ENCODE peak calls at places on chromosomes 13 and 19, in nine cellular contexts. One of them, this sample, is unnamed.

GRCh38 chr19:46606019-46606418 is 4.9 kb downstream of the CALM3 start:
- DNase-seq in left ventricle myocardium inferior: no peak
- DNase-seq in K562: peak
- DNase-seq in T-helper 2 cell: no peak
- DNase-seq in stimulated activated CD4-positive, alpha-beta T cell treated with anti-CD3 and anti-CD28 coated beads, TNF-alpha, amount 100 ng/mL, for 1 hour: no peak
- DNase-seq in body of pancreas: no peak
- DNase-seq in progenitor cell of endocrine pancreas: no peak
- DNase-seq in AG08395: no peak
- DNase-seq in activated CD4-positive, alpha-beta T cell treated with anti-CD3 and anti-CD28 coated beads, Interleukin-2, amount 10 ng/mL, durations not matched to agents 7 days and 5 days: no peak
- DNase-seq in this sample: no peak

GRCh38 chr13:38950987-38951386 is 39.6 kb downstream of the STOML3 start:
- DNase-seq in body of pancreas: no peak
- DNase-seq in left ventricle myocardium inferior: no peak
- DNase-seq in progenitor cell of endocrine pancreas: no peak
- DNase-seq in stimulated activated CD4-positive, alpha-beta T cell treated with anti-CD3 and anti-CD28 coated beads, TNF-alpha, amount 100 ng/mL, for 1 hour: no peak
- DNase-seq in K562: no peak
- DNase-seq in T-helper 2 cell: no peak
- DNase-seq in activated CD4-positive, alpha-beta T cell treated with anti-CD3 and anti-CD28 coated beads, Interleukin-2, amount 10 ng/mL, durations not matched to agents 7 days and 5 days: no peak
- DNase-seq in AG08395: no peak
- DNase-seq in this sample: no peak

GRCh38 chr13:40692946-40693345 is 26.5 kb upstream of the FOXO1 start:
- DNase-seq in T-helper 2 cell: no peak
- DNase-seq in activated CD4-positive, alpha-beta T cell treated with anti-CD3 and anti-CD28 coated beads, Interleukin-2, amount 10 ng/mL, durations not matched to agents 7 days and 5 days: no peak
- DNase-seq in body of pancreas: no peak
- DNase-seq in K562: no peak
- DNase-seq in stimulated activated CD4-positive, alpha-beta T cell treated with anti-CD3 and anti-CD28 coated beads, TNF-alpha, amount 100 ng/mL, for 1 hour: no peak
- DNase-seq in AG08395: no peak
- DNase-seq in left ventricle myocardium inferior: no peak
- DNase-seq in progenitor cell of endocrine pancreas: no peak
- DNase-seq in this sample: no peak

GRCh38 chr13:70080030-70080429 is 27.6 kb upstream of the ATXN8OS start:
- DNase-seq in K562: no peak
- DNase-seq in AG08395: no peak
- DNase-seq in T-helper 2 cell: no peak
- DNase-seq in body of pancreas: no peak
- DNase-seq in progenitor cell of endocrine pancreas: no peak
- DNase-seq in stimulated activated CD4-positive, alpha-beta T cell treated with anti-CD3 and anti-CD28 coated beads, TNF-alpha, amount 100 ng/mL, for 1 hour: no peak
- DNase-seq in activated CD4-positive, alpha-beta T cell treated with anti-CD3 and anti-CD28 coated beads, Interleukin-2, amount 10 ng/mL, durations not matched to agents 7 days and 5 days: no peak
- DNase-seq in left ventricle myocardium inferior: peak
- DNase-seq in this sample: no peak

GRCh38 chr19:11092181-11092538 is 2.9 kb downstream of the LDLR start:
- DNase-seq in AG08395: peak
- DNase-seq in stimulated activated CD4-positive, alpha-beta T cell treated with anti-CD3 and anti-CD28 coated beads, TNF-alpha, amount 100 ng/mL, for 1 hour: no peak
- DNase-seq in T-helper 2 cell: no peak
- DNase-seq in K562: no peak
- DNase-seq in body of pancreas: peak
- DNase-seq in progenitor cell of endocrine pancreas: no peak
- DNase-seq in left ventricle myocardium inferior: no peak
- DNase-seq in activated CD4-positive, alpha-beta T cell treated with anti-CD3 and anti-CD28 coated beads, Interleukin-2, amount 10 ng/mL, durations not matched to agents 7 days and 5 days: peak
- DNase-seq in this sample: no peak

GRCh38 chr13:110702591-110703526 is 3.1 kb downstream of the CARS2 start:
- DNase-seq in T-helper 2 cell: no peak
- DNase-seq in left ventricle myocardium inferior: no peak
- DNase-seq in progenitor cell of endocrine pancreas: no peak
- DNase-seq in AG08395: no peak
- DNase-seq in activated CD4-positive, alpha-beta T cell treated with anti-CD3 and anti-CD28 coated beads, Interleukin-2, amount 10 ng/mL, durations not matched to agents 7 days and 5 days: no peak
- DNase-seq in stimulated activated CD4-positive, alpha-beta T cell treated with anti-CD3 and anti-CD28 coated beads, TNF-alpha, amount 100 ng/mL, for 1 hour: no peak
- DNase-seq in K562: no peak
- DNase-seq in body of pancreas: no peak
- DNase-seq in this sample: no peak

GRCh38 chr13:99206873-99207272 is 6.2 kb downstream of the UBAC2 start:
- DNase-seq in body of pancreas: no peak
- DNase-seq in stimulated activated CD4-positive, alpha-beta T cell treated with anti-CD3 and anti-CD28 coated beads, TNF-alpha, amount 100 ng/mL, for 1 hour: no peak
- DNase-seq in K562: no peak
- DNase-seq in activated CD4-positive, alpha-beta T cell treated with anti-CD3 and anti-CD28 coated beads, Interleukin-2, amount 10 ng/mL, durations not matched to agents 7 days and 5 days: no peak
- DNase-seq in progenitor cell of endocrine pancreas: no peak
- DNase-seq in T-helper 2 cell: no peak
- DNase-seq in left ventricle myocardium inferior: no peak
- DNase-seq in AG08395: no peak
- DNase-seq in this sample: no peak

GRCh38 chr19:11265785-11266236 is 3.5 kb upstream of the DOCK6 start:
- DNase-seq in K562: no peak
- DNase-seq in activated CD4-positive, alpha-beta T cell treated with anti-CD3 and anti-CD28 coated beads, Interleukin-2, amount 10 ng/mL, durations not matched to agents 7 days and 5 days: no peak
- DNase-seq in stimulated activated CD4-positive, alpha-beta T cell treated with anti-CD3 and anti-CD28 coated beads, TNF-alpha, amount 100 ng/mL, for 1 hour: no peak
- DNase-seq in body of pancreas: peak
- DNase-seq in progenitor cell of endocrine pancreas: no peak
- DNase-seq in AG08395: no peak
- DNase-seq in T-helper 2 cell: no peak
- DNase-seq in left ventricle myocardium inferior: no peak
- DNase-seq in this sample: no peak

GRCh38 chr13:77136902-77137420 is 110.0 kb upstream of the FBXL3 start:
- DNase-seq in activated CD4-positive, alpha-beta T cell treated with anti-CD3 and anti-CD28 coated beads, Interleukin-2, amount 10 ng/mL, durations not matched to agents 7 days and 5 days: no peak
- DNase-seq in K562: no peak
- DNase-seq in progenitor cell of endocrine pancreas: no peak
- DNase-seq in T-helper 2 cell: no peak
- DNase-seq in AG08395: no peak
- DNase-seq in stimulated activated CD4-positive, alpha-beta T cell treated with anti-CD3 and anti-CD28 coated beads, TNF-alpha, amount 100 ng/mL, for 1 hour: no peak
- DNase-seq in left ventricle myocardium inferior: no peak
- DNase-seq in body of pancreas: no peak
- DNase-seq in this sample: no peak

GRCh38 chr19:19145281-19145999 is 7.2 kb upstream of the TMEM161A start:
- DNase-seq in progenitor cell of endocrine pancreas: no peak
- DNase-seq in AG08395: no peak
- DNase-seq in left ventricle myocardium inferior: no peak
- DNase-seq in body of pancreas: no peak
- DNase-seq in K562: no peak
- DNase-seq in activated CD4-positive, alpha-beta T cell treated with anti-CD3 and anti-CD28 coated beads, Interleukin-2, amount 10 ng/mL, durations not matched to agents 7 days and 5 days: no peak
- DNase-seq in T-helper 2 cell: no peak
- DNase-seq in stimulated activated CD4-positive, alpha-beta T cell treated with anti-CD3 and anti-CD28 coated beads, TNF-alpha, amount 100 ng/mL, for 1 hour: no peak
- DNase-seq in this sample: no peak

GRCh38 chr19:35462476-35462953 is 14.5 kb downstream of the FFAR2 start:
- DNase-seq in T-helper 2 cell: no peak
- DNase-seq in activated CD4-positive, alpha-beta T cell treated with anti-CD3 and anti-CD28 coated beads, Interleukin-2, amount 10 ng/mL, durations not matched to agents 7 days and 5 days: peak
- DNase-seq in stimulated activated CD4-positive, alpha-beta T cell treated with anti-CD3 and anti-CD28 coated beads, TNF-alpha, amount 100 ng/mL, for 1 hour: peak
- DNase-seq in progenitor cell of endocrine pancreas: no peak
- DNase-seq in left ventricle myocardium inferior: no peak
- DNase-seq in K562: no peak
- DNase-seq in AG08395: no peak
- DNase-seq in body of pancreas: peak
- DNase-seq in this sample: no peak

GRCh38 chr13:41384749-41385503 is 72.4 kb upstream of the RGCC start:
- DNase-seq in T-helper 2 cell: no peak
- DNase-seq in activated CD4-positive, alpha-beta T cell treated with anti-CD3 and anti-CD28 coated beads, Interleukin-2, amount 10 ng/mL, durations not matched to agents 7 days and 5 days: no peak
- DNase-seq in body of pancreas: no peak
- DNase-seq in progenitor cell of endocrine pancreas: no peak
- DNase-seq in K562: no peak
- DNase-seq in AG08395: peak
- DNase-seq in left ventricle myocardium inferior: no peak
- DNase-seq in stimulated activated CD4-positive, alpha-beta T cell treated with anti-CD3 and anti-CD28 coated beads, TNF-alpha, amount 100 ng/mL, for 1 hour: no peak
- DNase-seq in this sample: no peak

GRCh38 chr13:80363890-80364503 is 23.1 kb upstream of the SPRY2 start:
- DNase-seq in left ventricle myocardium inferior: no peak
- DNase-seq in stimulated activated CD4-positive, alpha-beta T cell treated with anti-CD3 and anti-CD28 coated beads, TNF-alpha, amount 100 ng/mL, for 1 hour: no peak
- DNase-seq in AG08395: peak
- DNase-seq in progenitor cell of endocrine pancreas: no peak
- DNase-seq in activated CD4-positive, alpha-beta T cell treated with anti-CD3 and anti-CD28 coated beads, Interleukin-2, amount 10 ng/mL, durations not matched to agents 7 days and 5 days: no peak
- DNase-seq in K562: no peak
- DNase-seq in body of pancreas: no peak
- DNase-seq in T-helper 2 cell: no peak
- DNase-seq in this sample: no peak

GRCh38 chr19:47239610-47240296 is 8.8 kb upstream of the BBC3 start:
- DNase-seq in progenitor cell of endocrine pancreas: peak
- DNase-seq in left ventricle myocardium inferior: peak
- DNase-seq in T-helper 2 cell: peak
- DNase-seq in activated CD4-positive, alpha-beta T cell treated with anti-CD3 and anti-CD28 coated beads, Interleukin-2, amount 10 ng/mL, durations not matched to agents 7 days and 5 days: peak
- DNase-seq in AG08395: peak
- DNase-seq in stimulated activated CD4-positive, alpha-beta T cell treated with anti-CD3 and anti-CD28 coated beads, TNF-alpha, amount 100 ng/mL, for 1 hour: no peak
- DNase-seq in K562: no peak
- DNase-seq in body of pancreas: peak
- DNase-seq in this sample: peak

GRCh38 chr13:31172001-31172400 is 10.3 kb upstream of the HSPH1 start:
- DNase-seq in activated CD4-positive, alpha-beta T cell treated with anti-CD3 and anti-CD28 coated beads, Interleukin-2, amount 10 ng/mL, durations not matched to agents 7 days and 5 days: no peak
- DNase-seq in stimulated activated CD4-positive, alpha-beta T cell treated with anti-CD3 and anti-CD28 coated beads, TNF-alpha, amount 100 ng/mL, for 1 hour: no peak
- DNase-seq in T-helper 2 cell: no peak
- DNase-seq in AG08395: peak
- DNase-seq in K562: no peak
- DNase-seq in left ventricle myocardium inferior: no peak
- DNase-seq in body of pancreas: no peak
- DNase-seq in progenitor cell of endocrine pancreas: no peak
- DNase-seq in this sample: no peak

GRCh38 chr13:113816925-113817859 is 46.7 kb downstream of the GAS6 start:
- DNase-seq in activated CD4-positive, alpha-beta T cell treated with anti-CD3 and anti-CD28 coated beads, Interleukin-2, amount 10 ng/mL, durations not matched to agents 7 days and 5 days: peak
- DNase-seq in AG08395: peak
- DNase-seq in T-helper 2 cell: peak
- DNase-seq in body of pancreas: peak
- DNase-seq in left ventricle myocardium inferior: peak
- DNase-seq in stimulated activated CD4-positive, alpha-beta T cell treated with anti-CD3 and anti-CD28 coated beads, TNF-alpha, amount 100 ng/mL, for 1 hour: peak
- DNase-seq in progenitor cell of endocrine pancreas: peak
- DNase-seq in K562: peak
- DNase-seq in this sample: peak

This sample was measured in uterus.